ENCODE peak calls at places on chromosome 7, in eight cellular contexts. W, O, I, P, B, S, L and H are unnamed samples.

GRCh38 chr7:135774284-135774683 is 25.7 kb upstream of the FAM180A start:
- DNase-seq in W (peak), O (no peak), I (no peak), P (peak), B (no peak), S (no peak), L (no peak), H (peak)

GRCh38 chr7:151999337-152000090 is 26.0 kb upstream of the GALNT11 start:
- DNase-seq in W (peak), O (no peak), I (no peak), P (no peak), B (no peak), S (no peak), L (no peak), H (no peak)

GRCh38 chr7:150406565-150407421 is 27.7 kb downstream of the ZNF775 start:
- DNase-seq in W (peak), O (no peak), I (peak), P (no peak), B (no peak), S (peak), L (peak), H (no peak)

GRCh38 chr7:22488643-22489462 is 11.1 kb downstream of the STEAP1B start:
- DNase-seq in W (peak), O (peak), I (peak), P (peak), B (peak), S (no peak), L (peak), H (peak)

GRCh38 chr7:4227105-4228010 is 454.7 kb upstream of the FOXK1 start:
- DNase-seq in W (no peak), O (no peak), I (no peak), P (no peak), B (no peak), S (peak), L (no peak), H (no peak)

GRCh38 chr7:26937956-26938623 is 73.7 kb upstream of the SKAP2 start:
- DNase-seq in W (no peak), O (no peak), I (no peak), P (peak), B (no peak), S (no peak), L (no peak), H (no peak)

GRCh38 chr7:28130277-28130676 is 50.3 kb downstream of the JAZF1 start:
- DNase-seq in W (peak), O (no peak), I (no peak), P (no peak), B (no peak), S (no peak), L (no peak), H (no peak)

GRCh38 chr7:81111358-81111757 is 192.5 kb upstream of the SEMA3C start:
- DNase-seq in W (peak), O (no peak), I (no peak), P (no peak), B (no peak), S (no peak), L (no peak), H (no peak)

GRCh38 chr7:55440040-55440690 is 75.0 kb downstream of the LANCL2 start:
- DNase-seq in W (no peak), O (peak), I (no peak), P (no peak), B (no peak), S (no peak), L (no peak), H (no peak)

GRCh38 chr7:72493850-72494661 is 81.9 kb upstream of the CALN1 start:
- DNase-seq in W (peak), O (no peak), I (peak), P (peak), B (peak), S (no peak), L (peak), H (peak)

GRCh38 chr7:22824760-22825159 is 2.1 kb upstream of the TOMM7 start:
- DNase-seq in W (no peak), O (no peak), I (no peak), P (no peak), B (no peak), S (no peak), L (no peak), H (no peak)

GRCh38 chr7:32163141-32163806 is 93.1 kb upstream of the PDE1C start:
- DNase-seq in W (peak), O (peak), I (no peak), P (peak), B (no peak), S (no peak), L (peak), H (peak)

GRCh38 chr7:52956379-52956915 is 79.0 kb upstream of the POM121L12 start:
- DNase-seq in W (no peak), O (no peak), I (no peak), P (no peak), B (no peak), S (no peak), L (no peak), H (no peak)

GRCh38 chr7:158404031-158404761 is 183.4 kb downstream of the PTPRN2 start:
- DNase-seq in W (no peak), O (no peak), I (no peak), P (no peak), B (no peak), S (no peak), L (no peak), H (no peak)

GRCh38 chr7:67821116-67821515 is 824.5 kb downstream of the TYW1 start:
- DNase-seq in W (no peak), O (no peak), I (peak), P (no peak), B (no peak), S (no peak), L (peak), H (no peak)

GRCh38 chr7:46015107-46015868 is 94.2 kb upstream of the IGFBP3 start:
- DNase-seq in W (peak), O (peak), I (no peak), P (no peak), B (peak), S (no peak), L (peak), H (peak)

GRCh38 chr7:21412953-21413352 is 14.9 kb upstream of the SP4 start:
- DNase-seq in W (no peak), O (no peak), I (no peak), P (no peak), B (no peak), S (no peak), L (no peak), H (no peak)

GRCh38 chr7:90244565-90244908 is 437 bp upstream of the CFAP69 start:
- DNase-seq in W (no peak), O (no peak), I (no peak), P (no peak), B (no peak), S (no peak), L (no peak), H (no peak)

GRCh38 chr7:90246184-90246583 is 1.2 kb downstream of the CFAP69 start:
- DNase-seq in W (peak), O (no peak), I (no peak), P (no peak), B (no peak), S (no peak), L (no peak), H (no peak)

GRCh38 chr7:90248706-90249105 is 3.7 kb downstream of the CFAP69 start:
- DNase-seq in W (no peak), O (no peak), I (no peak), P (no peak), B (no peak), S (no peak), L (no peak), H (no peak)

GRCh38 chr7:90242369-90243168 is 2.4 kb upstream of the CFAP69 start:
- DNase-seq in W (no peak), O (no peak), I (no peak), P (no peak), B (no peak), S (no peak), L (no peak), H (no peak)

GRCh38 chr7:90244909-90245841 is at the start of gene CFAP69:
- DNase-seq in W (peak), O (peak), I (peak), P (peak), B (peak), S (peak), L (peak), H (peak)
- TF ChIP-seq POLR2A in W (no peak), O (no peak), I (no peak), P (peak), B (no peak), S (no peak), L (no peak), H (peak)

DNA sequence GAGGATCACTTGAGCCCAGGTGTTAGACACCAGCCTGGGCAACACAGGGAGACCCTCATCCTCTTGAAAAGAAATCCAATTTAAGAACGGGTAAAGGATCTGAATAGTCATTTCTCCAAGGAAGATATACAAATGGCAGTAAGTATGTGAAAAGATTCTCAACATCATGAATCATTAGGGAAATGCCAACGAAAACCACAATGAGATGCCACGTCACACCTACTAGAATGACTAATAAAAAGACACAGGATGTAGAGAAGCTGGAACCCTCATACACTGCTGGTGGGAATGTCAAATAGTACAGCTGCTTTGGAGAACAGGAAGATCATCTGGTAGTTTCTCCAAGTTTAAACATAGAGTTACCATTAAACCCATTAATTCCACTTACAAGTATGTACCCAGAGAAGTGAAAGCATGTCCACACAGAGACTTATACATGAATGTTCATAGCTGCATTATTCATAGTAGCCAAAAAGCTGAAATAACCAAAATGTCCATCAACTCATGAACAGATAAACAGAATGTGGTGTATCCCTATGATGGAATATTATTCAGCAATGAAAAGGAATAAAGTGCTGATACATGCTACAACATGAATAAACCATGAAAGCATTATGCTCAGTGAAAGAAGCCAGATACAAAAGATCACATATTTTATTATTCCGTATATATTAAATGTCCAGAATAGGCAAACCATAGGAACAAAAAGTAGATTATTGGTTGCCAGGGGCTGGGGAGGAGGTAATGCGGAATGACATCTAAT is 13.1 kb upstream of the ZMIZ2 start:
- DNase-seq in W (peak), O (no peak), I (no peak), P (peak), B (no peak), S (peak), L (no peak), H (no peak)
- TF ChIP-seq CTCF in W (peak), O (no peak), I (no peak), P (no peak), B (no peak), S (no peak), L (no peak), H (no peak)

GRCh38 chr7:47746468-47746867 is 164.6 kb upstream of the TNS3 start:
- DNase-seq in W (no peak), O (no peak), I (no peak), P (no peak), B (no peak), S (peak), L (no peak), H (no peak)
- TF ChIP-seq POLR2A in W (no peak), O (no peak), I (no peak), P (no peak), B (no peak), S (no peak), L (no peak), H (no peak)

GRCh38 chr7:40608321-40609075 is 473.7 kb downstream of the SUGCT start:
- DNase-seq in W (no peak), O (no peak), I (no peak), P (no peak), B (no peak), S (no peak), L (no peak), H (no peak)

GRCh38 chr7:40599836-40600235 is 465.0 kb downstream of the SUGCT start:
- DNase-seq in W (no peak), O (no peak), I (no peak), P (no peak), B (no peak), S (no peak), L (no peak), H (no peak)

GRCh38 chr7:40598915-40599314 is 464.1 kb downstream of the SUGCT start:
- DNase-seq in W (no peak), O (no peak), I (no peak), P (no peak), B (no peak), S (no peak), L (no peak), H (no peak)

DNA sequence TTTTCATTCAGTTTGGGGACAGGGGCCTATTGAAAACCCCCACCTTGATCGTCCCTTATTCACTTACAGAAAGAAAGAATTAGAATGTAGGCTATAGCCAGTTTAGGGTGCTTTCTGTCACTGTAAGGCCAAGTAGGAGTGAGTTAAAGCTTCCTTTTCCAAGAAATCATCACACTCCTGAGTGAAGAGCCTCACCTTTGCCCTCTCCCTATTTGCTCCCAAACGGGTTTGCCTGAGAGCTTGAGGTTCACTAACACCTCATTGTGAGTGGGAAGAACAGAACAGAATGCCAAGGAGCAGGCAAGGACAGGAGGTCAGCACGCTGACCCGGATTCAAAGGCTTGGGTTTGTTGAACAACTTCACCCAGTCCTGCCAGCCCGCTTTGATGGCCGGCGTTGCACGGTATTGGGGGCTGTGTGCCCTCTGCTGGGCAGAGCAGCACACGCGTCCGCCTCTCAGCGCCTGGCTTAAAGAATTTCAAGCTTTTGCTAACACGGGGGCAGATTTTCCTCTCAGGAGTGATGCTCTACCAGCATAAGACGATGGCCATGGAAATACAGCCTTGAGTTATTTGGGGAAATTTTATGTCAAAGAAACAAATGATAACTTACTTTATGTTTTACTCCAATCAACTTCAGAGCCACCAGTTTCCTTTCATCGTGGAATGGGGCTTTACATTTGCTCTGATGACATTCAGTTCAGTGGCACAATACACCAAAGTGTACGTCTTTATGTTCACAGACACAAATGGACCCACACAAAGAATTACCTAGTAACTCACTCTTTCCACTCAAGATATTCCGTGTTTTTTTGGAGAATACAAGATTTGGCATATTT is 470.0 kb downstream of the SUGCT start:
- DNase-seq in W (peak), O (no peak), I (no peak), P (peak), B (peak), S (peak), L (peak), H (peak)
- TF ChIP-seq CTCF in W (peak), O (peak), I (no peak), P (peak), B (peak), S (peak), L (peak), H (no peak)

GRCh38 chr7:20183086-20183485 is 34.1 kb downstream of the MACC1 start:
- DNase-seq in W (no peak), O (no peak), I (no peak), P (no peak), B (no peak), S (no peak), L (no peak), H (no peak)

GRCh38 chr7:20188551-20188950 is 28.6 kb downstream of the MACC1 start:
- DNase-seq in W (no peak), O (no peak), I (no peak), P (no peak), B (no peak), S (no peak), L (no peak), H (no peak)

GRCh38 chr7:20189852-20190251 is 27.3 kb downstream of the MACC1 start:
- DNase-seq in W (no peak), O (no peak), I (no peak), P (no peak), B (no peak), S (no peak), L (no peak), H (no peak)

GRCh38 chr7:20190588-20190987 is 26.6 kb downstream of the MACC1 start:
- DNase-seq in W (no peak), O (no peak), I (no peak), P (no peak), B (no peak), S (no peak), L (no peak), H (no peak)

GRCh38 chr7:20185988-20186387 is 31.2 kb downstream of the MACC1 start:
- DNase-seq in W (no peak), O (no peak), I (no peak), P (no peak), B (no peak), S (no peak), L (no peak), H (no peak)
- TF ChIP-seq POLR2A in W (no peak), O (no peak), I (no peak), P (no peak), B (no peak), S (no peak), L (no peak), H (no peak)

DNA sequence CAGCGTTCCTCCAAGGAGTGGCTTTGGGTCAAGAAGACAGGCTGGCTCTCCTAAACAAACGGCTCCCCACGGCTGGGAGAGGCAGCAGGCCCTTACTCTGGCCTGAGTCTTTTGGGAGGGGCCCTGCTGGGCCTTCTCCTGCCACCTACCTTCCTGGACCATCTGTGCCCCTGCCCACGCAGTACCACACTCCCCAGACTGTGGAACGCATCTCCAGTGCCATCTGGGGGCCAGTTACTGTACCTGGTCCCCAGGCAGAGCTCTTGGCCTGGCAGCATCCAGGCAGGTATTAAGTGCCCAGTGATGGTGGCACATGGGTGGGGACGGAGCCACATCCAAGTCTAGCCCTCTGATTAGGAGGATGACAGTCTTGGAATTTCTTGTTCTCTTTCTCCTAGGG is 14.4 kb downstream of the ALKBH4 start:
- DNase-seq in W (no peak), O (no peak), I (no peak), P (no peak), B (no peak), S (peak), L (no peak), H (no peak)
- TF ChIP-seq CTCF in W (no peak), O (no peak), I (no peak), P (peak), B (peak), S (peak), L (peak), H (peak)

GRCh38 chr7:73683056-73683915 is at the start of the genes BUD23 and DNAJC30:
- DNase-seq in W (peak), O (peak), I (peak), P (peak), B (peak), S (peak), L (peak), H (peak)
- TF ChIP-seq POLR2A in W (peak), O (peak), I (no peak), P (peak), B (peak), S (peak), L (peak), H (peak)

GRCh38 chr7:51013861-51014511 is 231.3 kb upstream of the GRB10 start:
- DNase-seq in W (no peak), O (no peak), I (peak), P (no peak), B (no peak), S (no peak), L (no peak), H (no peak)

GRCh38 chr7:51014811-51015210 is 232.1 kb upstream of the GRB10 start:
- DNase-seq in W (no peak), O (no peak), I (peak), P (no peak), B (no peak), S (no peak), L (no peak), H (no peak)

GRCh38 chr7:51013218-51013786 is 230.6 kb upstream of the GRB10 start:
- DNase-seq in W (no peak), O (no peak), I (peak), P (no peak), B (no peak), S (no peak), L (no peak), H (no peak)

GRCh38 chr7:51011710-51012350 is 229.1 kb upstream of the GRB10 start:
- DNase-seq in W (no peak), O (no peak), I (peak), P (no peak), B (no peak), S (no peak), L (no peak), H (no peak)

GRCh38 chr7:51012569-51013217 is 230.0 kb upstream of the GRB10 start:
- DNase-seq in W (no peak), O (no peak), I (peak), P (no peak), B (no peak), S (no peak), L (no peak), H (no peak)
- TF ChIP-seq CTCF in W (no peak), O (no peak), I (no peak), P (no peak), B (no peak), S (no peak), L (no peak), H (no peak)